ENCODE peak calls at places on chromosomes 11 and 22, in four cellular contexts. C is HCT116, Z is PC-3, E is MM.1S. Q is an unnamed sample. For H3K36me3 and H4K20me1, the result is how much of the 10 kb centered on the place peaks cover.

GRCh38 chr11:109309153-109309552 is 112.8 kb upstream of the C11orf87 start:
- DNase-seq in C (no peak), E (no peak), Z (peak), Q (peak)

GRCh38 chr11:62747475-62748160 is 6.3 kb downstream of the ZBTB3 start:
- DNase-seq in E (no peak), Z (no peak), C (no peak), Q (no peak)

GRCh38 chr11:31987118-31988005 is 103.5 kb upstream of the RCN1 start:
- DNase-seq in Z (no peak), C (no peak), E (no peak), Q (peak)

GRCh38 chr11:119093951-119094815 is 7.5 kb downstream of the DPAGT1 start:
- DNase-seq in C (no peak), E (no peak), Z (peak), Q (peak)

GRCh38 chr11:86246293-86246675 is 1.7 kb downstream of the EED start:
- DNase-seq in E (no peak), Z (no peak), C (no peak), Q (no peak)

GRCh38 chr11:93908689-93909088 is 58.3 kb upstream of the VSTM5 start:
- DNase-seq in C (no peak), Z (peak), E (no peak), Q (no peak)

GRCh38 chr22:28791841-28792490 is 8.4 kb downstream of the XBP1 start:
- DNase-seq in E (peak), Z (no peak), C (no peak), Q (no peak)

GRCh38 chr11:47204633-47204989 is 10.2 kb upstream of the DDB2 start:
- DNase-seq in E (no peak), Z (peak), C (no peak), Q (peak)

GRCh38 chr11:17098038-17098437 is 20.6 kb upstream of the RPS13 start:
- DNase-seq in C (no peak), E (no peak), Z (no peak), Q (no peak)

GRCh38 chr11:119335655-119336543 is 1.6 kb downstream of the RNF26 start:
- DNase-seq in Z (peak), C (no peak), E (no peak), Q (no peak)

GRCh38 chr11:23840872-23841271 is 656.0 kb upstream of the LUZP2 start:
- DNase-seq in C (no peak), E (no peak), Z (no peak), Q (no peak)

GRCh38 chr11:47147250-47147649 is 29.4 kb downstream of the ARFGAP2 start:
- DNase-seq in E (no peak), C (no peak), Z (no peak), Q (no peak)

GRCh38 chr11:65355776-65356393 is 1.3 kb downstream of the TIGD3 start:
- DNase-seq in E (no peak), C (no peak), Z (no peak), Q (no peak)

GRCh38 chr11:120749389-120749788 is 237.8 kb downstream of the GRIK4 start:
- DNase-seq in Z (no peak), C (no peak), E (no peak), Q (no peak)

GRCh38 chr22:31829505-31829904 is 75.7 kb downstream of the DEPDC5 start:
- DNase-seq in E (no peak), C (peak), Z (peak), Q (peak)

GRCh38 chr11:92269841-92270240 is 45.2 kb downstream of the FAT3 start:
- DNase-seq in E (no peak), Z (no peak), C (no peak), Q (no peak)

GRCh38 chr22:31747441-31747840 is 2.5 kb downstream of the PRR14L start:
- DNase-seq in Z (no peak), C (no peak), E (no peak), Q (no peak)

GRCh38 chr11:20156876-20157613 is 3.2 kb downstream of the DBX1 start:
- DNase-seq in C (no peak), E (peak), Z (no peak), Q (no peak)

GRCh38 chr11:71188886-71189767 is 63.2 kb downstream of the SHANK2 start:
- DNase-seq in C (no peak), Z (no peak), E (no peak), Q (no peak)

GRCh38 chr11:68215087-68215445 is 2.0 kb upstream of the KMT5B start:
- DNase-seq in E (no peak), C (no peak), Z (no peak), Q (no peak)

GRCh38 chr11:68214173-68215086 is 1.3 kb upstream of the KMT5B start:
- DNase-seq in E (no peak), Z (no peak), C (no peak), Q (no peak)

GRCh38 chr11:68215524-68216170 is 2.6 kb upstream of the KMT5B start:
- DNase-seq in C (no peak), E (no peak), Z (no peak), Q (no peak)

GRCh38 chr11:68213555-68214172 is 568 bp upstream of the KMT5B start:
- DNase-seq in Z (peak), E (peak), C (peak), Q (peak)

DNA sequence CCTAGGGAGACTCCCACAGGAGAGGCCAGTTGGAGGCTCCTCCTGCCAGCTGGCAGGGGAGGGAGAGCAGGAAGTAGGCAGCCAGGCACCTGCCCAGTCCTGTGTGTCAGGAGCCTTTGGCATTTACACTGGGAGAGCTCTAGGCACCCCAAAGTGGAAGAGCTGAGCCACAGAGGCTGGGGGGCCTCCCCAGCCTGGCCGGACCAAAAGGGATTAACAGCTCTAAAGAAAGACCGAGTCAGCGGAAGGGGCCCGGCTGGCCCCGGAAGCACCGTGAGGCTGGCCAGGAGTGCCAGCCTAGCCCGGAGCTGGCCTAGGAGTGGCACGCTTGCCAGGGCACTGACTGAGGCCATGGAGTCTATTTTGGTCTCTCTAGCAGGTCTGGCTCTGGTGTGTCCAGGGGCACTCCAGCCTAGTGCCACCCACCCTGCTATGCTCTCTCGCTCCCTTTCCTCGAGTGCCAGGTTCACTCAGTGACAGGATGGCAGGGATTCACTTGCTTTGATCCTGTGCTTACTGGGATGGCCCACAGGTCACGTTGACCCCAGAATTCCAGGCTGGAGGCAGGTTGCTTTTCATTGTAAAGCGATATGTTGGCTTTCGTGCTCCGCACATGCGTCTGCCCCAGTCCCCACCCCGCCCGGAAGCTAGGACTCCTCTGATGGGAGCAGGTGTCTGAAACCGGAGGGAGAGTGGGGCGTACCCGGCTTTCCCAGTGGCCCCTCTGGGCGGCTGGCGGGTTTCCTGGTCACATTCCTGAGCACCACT is 3.3 kb upstream of the KMT5B start:
- DNase-seq in C (no peak), Z (peak), E (no peak), Q (no peak)
- H2AFZ ChIP-seq in C (no peak), Z (no peak), E (no peak), Q (no peak)

GRCh38 chr11:72709478-72710238 is 35.4 kb upstream of the PDE2A start:
- DNase-seq in C (no peak), E (no peak), Z (no peak), Q (no peak)
- H3K36me3 ChIP-seq in C (under half), E (under half), Z (under half), Q (under half)

DNA sequence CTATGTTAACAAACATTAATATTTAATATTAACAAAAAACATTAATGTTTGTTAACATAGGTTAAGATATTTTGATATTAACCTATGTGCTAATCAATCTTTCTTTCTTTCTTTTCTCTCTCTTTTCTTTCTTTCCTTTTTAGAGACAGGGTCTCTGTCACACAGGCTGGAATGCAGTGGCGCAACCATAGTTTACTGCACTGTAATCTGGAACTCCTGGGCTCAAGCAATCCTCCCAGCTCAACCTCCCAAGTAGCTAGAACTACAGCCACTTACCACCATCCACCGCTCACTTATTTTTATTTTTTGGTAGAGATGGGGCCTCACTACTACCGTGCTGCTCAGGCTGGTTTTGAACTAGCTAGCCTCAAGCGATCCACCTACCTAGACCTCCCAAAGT is 13.2 kb downstream of the SIK3 start:
- DNase-seq in E (no peak), C (no peak), Z (no peak), Q (no peak)
- H4K20me1 ChIP-seq in E (under half), C (under half), Z (under half), Q (half or more)

GRCh38 chr11:74671520-74672196 is 59.6 kb downstream of the CHRDL2 start:
- DNase-seq in Z (peak), C (no peak), E (no peak), Q (no peak)
- H2AFZ ChIP-seq in Z (peak), C (no peak), E (no peak), Q (no peak)

GRCh38 chr22:49883294-49883640 is 29.6 kb downstream of the ZBED4 start:
- DNase-seq in C (no peak), E (no peak), Z (no peak), Q (no peak)
- H3K36me3 ChIP-seq in C (under half), E (under half), Z (under half), Q (under half)

GRCh38 chr22:39511226-39511625 is 9.1 kb upstream of the ATF4 start:
- DNase-seq in E (no peak), Z (no peak), C (no peak), Q (no peak)

GRCh38 chr22:39504071-39504470 is 2.0 kb downstream of the MIEF1 start:
- DNase-seq in Z (no peak), C (no peak), E (no peak), Q (no peak)

GRCh38 chr22:39510529-39511149 is 8.5 kb downstream of the MIEF1 start:
- DNase-seq in C (no peak), E (no peak), Z (no peak), Q (no peak)

GRCh38 chr22:39512026-39512425 is 8.3 kb upstream of the ATF4 start:
- DNase-seq in Z (no peak), C (no peak), E (no peak), Q (no peak)

GRCh38 chr22:39508393-39508792 is 6.3 kb downstream of the MIEF1 start:
- DNase-seq in C (no peak), E (no peak), Z (no peak), Q (no peak)
- H4K20me1 ChIP-seq in C (under half), E (under half), Z (under half), Q (under half)

Q was measured in hepatocyte.